ENCODE peak calls at places on chromosomes 1 and 21, in six cellular contexts. One of them, this sample, is unnamed.

GRCh38 chr1:210293191-210293607 is 35.5 kb upstream of the HHAT start:
- DNase-seq in A549: no peak
- DNase-seq in K562: no peak
- DNase-seq in HepG2: no peak
- DNase-seq in WTC11: no peak
- DNase-seq in endothelial cell of umbilical vein: no peak
- DNase-seq in this sample: no peak

GRCh38 chr1:40143891-40144575 is 17.2 kb upstream of the RLF start:
- DNase-seq in A549: peak
- DNase-seq in K562: peak
- DNase-seq in HepG2: peak
- DNase-seq in WTC11: peak
- DNase-seq in endothelial cell of umbilical vein: peak
- DNase-seq in this sample: peak

GRCh38 chr1:234662148-234662547 is 52.2 kb upstream of the IRF2BP2 start:
- DNase-seq in A549: no peak
- DNase-seq in K562: no peak
- DNase-seq in HepG2: peak
- DNase-seq in WTC11: no peak
- DNase-seq in endothelial cell of umbilical vein: no peak
- DNase-seq in this sample: no peak

GRCh38 chr1:215056584-215056983 is 26.0 kb upstream of the KCNK2 start:
- DNase-seq in A549: no peak
- DNase-seq in K562: no peak
- DNase-seq in HepG2: no peak
- DNase-seq in WTC11: no peak
- DNase-seq in endothelial cell of umbilical vein: no peak
- DNase-seq in this sample: no peak

GRCh38 chr1:119046429-119047039 is 58.4 kb upstream of the TBX15 start:
- DNase-seq in A549: no peak
- DNase-seq in K562: no peak
- DNase-seq in HepG2: no peak
- DNase-seq in WTC11: no peak
- DNase-seq in endothelial cell of umbilical vein: no peak
- DNase-seq in this sample: no peak

GRCh38 chr1:6281511-6282402 is 20.9 kb upstream of the GPR153 start:
- DNase-seq in A549: no peak
- DNase-seq in K562: no peak
- DNase-seq in HepG2: peak
- DNase-seq in WTC11: no peak
- DNase-seq in endothelial cell of umbilical vein: no peak
- DNase-seq in this sample: no peak

GRCh38 chr1:41545996-41546938 is 61.8 kb upstream of the EDN2 start:
- DNase-seq in A549: no peak
- DNase-seq in K562: no peak
- DNase-seq in HepG2: no peak
- DNase-seq in WTC11: no peak
- DNase-seq in endothelial cell of umbilical vein: no peak
- DNase-seq in this sample: no peak

GRCh38 chr1:1065265-1065939 is 8.7 kb downstream of the RNF223 start:
- DNase-seq in A549: no peak
- DNase-seq in K562: peak
- DNase-seq in HepG2: peak
- DNase-seq in WTC11: no peak
- DNase-seq in endothelial cell of umbilical vein: no peak
- DNase-seq in this sample: no peak

GRCh38 chr1:63980706-63981407 is 207.0 kb downstream of the ROR1 start:
- DNase-seq in A549: no peak
- DNase-seq in K562: no peak
- DNase-seq in HepG2: no peak
- DNase-seq in WTC11: no peak
- DNase-seq in endothelial cell of umbilical vein: no peak
- DNase-seq in this sample: no peak

GRCh38 chr1:217911908-217912307 is 280.8 kb downstream of the SPATA17 start:
- DNase-seq in A549: peak
- DNase-seq in K562: peak
- DNase-seq in HepG2: no peak
- DNase-seq in WTC11: peak
- DNase-seq in endothelial cell of umbilical vein: no peak
- DNase-seq in this sample: no peak

GRCh38 chr1:207007352-207008033 is 25.1 kb downstream of the C1orf116 start:
- DNase-seq in A549: peak
- DNase-seq in K562: no peak
- DNase-seq in HepG2: peak
- DNase-seq in WTC11: no peak
- DNase-seq in endothelial cell of umbilical vein: no peak
- DNase-seq in this sample: no peak

GRCh38 chr1:244174922-244175521 is 123.9 kb downstream of the ZBTB18 start:
- DNase-seq in A549: no peak
- DNase-seq in K562: no peak
- DNase-seq in HepG2: no peak
- DNase-seq in WTC11: no peak
- DNase-seq in endothelial cell of umbilical vein: no peak
- DNase-seq in this sample: no peak

GRCh38 chr1:112530832-112531231 is 22.1 kb downstream of the WNT2B start:
- DNase-seq in A549: no peak
- DNase-seq in K562: no peak
- DNase-seq in HepG2: no peak
- DNase-seq in WTC11: no peak
- DNase-seq in endothelial cell of umbilical vein: no peak
- DNase-seq in this sample: no peak

GRCh38 chr1:230348386-230349022 is 77.6 kb downstream of the PGBD5 start:
- DNase-seq in A549: no peak
- DNase-seq in K562: no peak
- DNase-seq in HepG2: no peak
- DNase-seq in WTC11: no peak
- DNase-seq in endothelial cell of umbilical vein: no peak
- DNase-seq in this sample: no peak

GRCh38 chr1:109299087-109299983 is 7.5 kb downstream of the MYBPHL start:
- DNase-seq in A549: no peak
- DNase-seq in K562: peak
- DNase-seq in HepG2: peak
- DNase-seq in WTC11: no peak
- DNase-seq in endothelial cell of umbilical vein: no peak
- DNase-seq in this sample: no peak

DNA sequence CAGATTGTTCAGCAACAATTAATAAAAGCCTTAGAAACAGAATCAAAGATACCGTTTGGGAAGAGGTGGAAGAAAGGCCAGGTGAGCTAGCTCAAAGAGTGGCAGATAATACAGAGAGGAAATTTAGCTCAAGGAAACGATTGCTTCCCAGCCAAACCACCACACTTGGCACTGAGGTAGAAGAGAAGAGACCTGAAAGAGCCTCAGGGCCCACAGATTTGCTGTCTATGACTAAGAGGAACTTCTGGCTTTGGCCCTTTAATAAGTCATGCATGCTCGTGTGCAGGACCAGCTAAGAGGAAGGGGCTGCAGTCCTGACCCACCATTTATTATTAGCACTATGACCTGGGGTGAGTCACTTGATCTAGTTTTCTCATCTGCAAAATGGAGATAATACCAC is 72.8 kb upstream of the BCL10 start:
- DNase-seq in A549: no peak
- DNase-seq in K562: no peak
- DNase-seq in HepG2: no peak
- DNase-seq in WTC11: no peak
- DNase-seq in endothelial cell of umbilical vein: no peak
- DNase-seq in this sample: no peak
- TF ChIP-seq JUN in A549: no peak
- TF ChIP-seq JUN in K562: no peak
- TF ChIP-seq JUN in HepG2: no peak
- TF ChIP-seq JUN in WTC11: no peak
- TF ChIP-seq JUN in endothelial cell of umbilical vein: no peak
- TF ChIP-seq JUN in this sample: no peak

GRCh38 chr21:45835301-45836267 is 146.0 kb upstream of the COL6A1 start:
- DNase-seq in A549: no peak
- DNase-seq in K562: no peak
- DNase-seq in HepG2: no peak
- DNase-seq in WTC11: no peak
- DNase-seq in endothelial cell of umbilical vein: no peak
- DNase-seq in this sample: no peak
- TF ChIP-seq JUN in A549: no peak
- TF ChIP-seq JUN in K562: no peak
- TF ChIP-seq JUN in HepG2: no peak
- TF ChIP-seq JUN in WTC11: no peak
- TF ChIP-seq JUN in endothelial cell of umbilical vein: no peak
- TF ChIP-seq JUN in this sample: no peak

DNA sequence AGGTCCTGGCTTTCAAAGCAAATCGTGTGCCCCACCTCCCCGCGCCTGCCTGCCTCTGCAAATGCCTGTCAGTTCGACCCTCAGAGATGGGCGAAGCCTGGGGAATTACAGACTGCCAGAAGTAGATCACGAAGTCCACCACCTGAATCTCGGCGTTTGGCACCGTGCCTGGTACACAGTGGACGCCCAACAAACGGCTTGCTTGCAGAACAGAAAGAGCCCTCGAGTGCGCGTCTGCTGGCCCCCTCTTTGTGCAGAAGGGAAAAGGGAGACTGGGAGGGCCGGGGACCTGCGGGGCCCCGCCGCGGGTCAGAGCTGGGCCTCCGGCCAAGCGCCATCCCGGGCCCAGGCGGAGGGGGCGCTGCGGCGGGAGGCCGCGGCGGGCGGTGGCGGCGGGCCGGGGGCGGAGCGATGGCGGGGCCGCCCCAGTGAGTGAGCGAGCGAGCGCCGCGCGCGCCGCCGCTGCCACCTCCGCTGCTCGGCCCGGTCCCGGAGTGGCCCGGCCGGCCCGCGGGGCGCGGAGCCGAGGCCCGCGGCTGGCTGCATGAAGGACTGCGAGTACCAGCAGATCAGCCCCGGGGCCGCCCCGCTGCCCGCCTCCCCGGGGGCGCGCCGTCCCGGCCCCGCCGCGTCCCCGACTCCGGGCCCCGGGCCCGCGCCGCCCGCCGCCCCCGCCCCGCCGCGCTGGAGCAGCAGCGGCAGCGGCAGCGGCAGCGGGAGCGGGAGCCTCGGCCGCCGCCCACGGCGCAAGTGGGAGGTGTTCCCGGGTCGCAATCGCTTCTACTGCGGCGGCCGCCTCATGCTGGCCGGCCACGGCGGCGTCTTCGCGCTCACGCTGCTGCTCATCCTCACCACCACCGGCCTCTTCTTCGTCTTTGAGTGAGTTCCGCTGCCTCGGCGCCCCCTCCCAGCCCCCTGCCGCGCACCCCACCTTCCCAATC is at the start of gene ZDHHC18:
- DNase-seq in A549: peak
- DNase-seq in K562: peak
- DNase-seq in HepG2: peak
- DNase-seq in WTC11: peak
- DNase-seq in endothelial cell of umbilical vein: peak
- DNase-seq in this sample: no peak
- TF ChIP-seq JUN in A549: peak
- TF ChIP-seq JUN in K562: peak
- TF ChIP-seq JUN in HepG2: no peak
- TF ChIP-seq JUN in WTC11: no peak
- TF ChIP-seq JUN in endothelial cell of umbilical vein: no peak
- TF ChIP-seq JUN in this sample: no peak

GRCh38 chr1:15714438-15715136 is 21.5 kb upstream of the SLC25A34 start:
- DNase-seq in A549: no peak
- DNase-seq in K562: no peak
- DNase-seq in HepG2: no peak
- DNase-seq in WTC11: no peak
- DNase-seq in endothelial cell of umbilical vein: no peak
- DNase-seq in this sample: no peak
- TF ChIP-seq JUN in A549: no peak
- TF ChIP-seq JUN in K562: no peak
- TF ChIP-seq JUN in HepG2: no peak
- TF ChIP-seq JUN in WTC11: no peak
- TF ChIP-seq JUN in endothelial cell of umbilical vein: no peak
- TF ChIP-seq JUN in this sample: no peak

This sample was measured in H1.